ENCODE peak calls at places on chromosomes 4 and X, in six cellular contexts. S, H, O, F, B and A are unnamed samples.
A peak's percentile ranks its signal among the peaks of the same experiment; 100 is the strongest.

GRCh38 chr4:24856586-24856985 is 56.3 kb downstream of the CCDC149 start:
- DNase-seq in F (peak; percentile 9), O (peak; percentile 67), B (no peak), S (no peak), H (no peak), A (peak; percentile 30)

GRCh38 chr4:57329279-57329678 is 219.1 kb upstream of the IGFBP7 start:
- DNase-seq in F (no peak), O (no peak), H (no peak), S (no peak), B (no peak), A (no peak)

GRCh38 chr4:17578482-17578891 is 1.5 kb downstream of the LAP3 start:
- DNase-seq in B (no peak), O (peak; percentile 7), F (no peak), S (peak; percentile 8), H (no peak), A (no peak)

GRCh38 chr4:118939169-118939779 is 50.6 kb downstream of the SYNPO2 start:
- DNase-seq in H (no peak), B (no peak), S (no peak), F (no peak), O (no peak), A (no peak)

GRCh38 chr4:75251547-75251946 is 262.7 kb downstream of the RCHY1 start:
- DNase-seq in O (no peak), H (no peak), F (no peak), S (no peak), B (no peak), A (no peak)

GRCh38 chr4:4308800-4309441 is 18.9 kb downstream of the ZBTB49 start:
- DNase-seq in B (no peak), F (no peak), S (no peak), H (no peak), O (peak; percentile 81), A (no peak)

GRCh38 chrX:154458116-154458953 is at the start of gene PLXNA3:
- DNase-seq in S (no peak), O (no peak), F (no peak), B (no peak), H (no peak), A (peak; percentile 94)

GRCh38 chr4:106079616-106080015 is 184.3 kb downstream of the NPNT start:
- DNase-seq in H (no peak), O (no peak), S (no peak), B (no peak), F (no peak), A (no peak)

GRCh38 chr4:73103799-73104503 is 34.4 kb upstream of the COX18 start:
- DNase-seq in F (no peak), S (no peak), B (no peak), O (peak; percentile 32), H (no peak), A (no peak)

GRCh38 chr4:165326831-165327210 is 648 bp upstream of the MSMO1 start:
- DNase-seq in S (no peak), F (no peak), O (peak; percentile 9), B (peak; percentile 42), H (peak; percentile 56), A (peak; percentile 66)

GRCh38 chr4:165324918-165325304 is 2.6 kb upstream of the MSMO1 start:
- DNase-seq in O (no peak), H (no peak), F (no peak), S (no peak), B (no peak), A (no peak)

GRCh38 chr4:165324203-165324917 is 3.1 kb upstream of the MSMO1 start:
- DNase-seq in B (no peak), S (no peak), O (no peak), F (no peak), H (no peak), A (no peak)

GRCh38 chr4:165327211-165328100 is at the start of gene MSMO1:
- DNase-seq in H (peak; percentile 99), S (peak; percentile 96), O (peak; percentile 99), B (peak; percentile 98), F (peak; percentile 94), A (peak; percentile 93)

DNA sequence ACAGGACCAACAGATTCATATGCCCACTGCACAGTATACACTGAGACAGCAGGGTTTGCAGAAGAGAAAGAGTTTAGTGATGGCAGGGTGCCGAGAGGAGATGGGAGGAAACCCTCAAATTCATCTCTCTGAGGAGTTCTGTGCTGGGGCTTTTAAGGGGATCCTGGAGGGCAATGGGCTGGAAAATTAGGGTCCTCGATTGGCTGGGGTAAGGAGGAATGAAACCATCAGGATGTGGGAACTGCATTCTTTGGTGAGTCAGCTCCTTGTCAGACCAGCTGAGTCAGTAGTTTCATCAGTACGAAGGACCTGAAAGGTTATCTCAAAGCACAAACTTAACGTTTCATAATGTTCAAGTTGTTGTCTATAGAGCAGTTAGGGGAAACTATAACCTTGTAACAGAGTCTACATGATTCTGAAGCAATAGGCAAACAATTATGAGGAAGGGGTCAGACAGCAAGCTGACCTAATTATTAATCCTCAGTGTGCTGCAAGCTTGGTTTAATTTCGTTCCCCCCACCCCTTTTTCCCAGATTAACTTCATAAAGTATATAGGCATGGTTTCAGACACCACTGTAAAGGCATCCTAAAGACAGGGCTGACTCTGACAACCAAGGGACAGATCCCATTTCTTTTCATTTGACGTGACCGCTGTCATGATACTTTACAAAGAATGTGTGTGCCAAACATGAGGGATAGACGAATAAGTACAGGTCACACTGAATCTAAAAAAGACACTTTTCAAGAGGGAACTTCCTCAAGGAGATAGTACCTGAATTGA is 1.5 kb upstream of the MSMO1 start:
- DNase-seq in H (no peak), F (no peak), S (no peak), O (peak; percentile 93), B (no peak), A (no peak)
- H3K4me3 ChIP-seq in H (no peak overlapping the region), F (no peak overlapping the region), S (peak overlapping the region; percentile 83), O (no peak overlapping the region), B (peak overlapping the region; percentile 95), A (no peak overlapping the region)

DNA sequence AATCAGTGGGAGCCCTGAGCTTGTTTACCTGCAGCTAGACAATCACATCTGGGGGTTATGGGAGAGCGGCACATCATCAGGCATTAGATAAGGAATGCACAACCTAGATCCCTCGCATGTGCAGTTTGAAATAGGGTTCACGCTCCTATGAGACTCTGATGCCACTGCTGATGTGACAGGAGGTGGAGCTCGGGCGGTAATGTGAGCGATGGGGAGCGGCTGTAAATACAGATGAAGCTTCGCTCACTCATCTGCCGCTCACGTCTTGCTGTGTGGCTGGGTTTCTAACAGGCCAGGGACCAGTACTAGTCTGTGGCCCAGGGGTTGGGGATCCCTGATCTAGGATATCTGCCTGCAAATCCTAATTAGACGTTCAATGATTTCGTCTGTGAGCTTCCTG is 90.3 kb downstream of the CRMP1 start:
- DNase-seq in F (no peak), O (no peak), S (no peak), B (no peak), H (no peak), A (no peak)
- H3K36me3 ChIP-seq in F (peaks cover 58% of the 10 kb centered on the region), O (peaks cover 63% of the 10 kb centered on the region), S (no peaks in the 10 kb centered on the region), B (no peaks in the 10 kb centered on the region), H (peaks cover 21% of the 10 kb centered on the region), A (no peaks in the 10 kb centered on the region)

GRCh38 chr4:98603683-98604573 is 54.5 kb downstream of the TSPAN5 start:
- DNase-seq in S (no peak), H (no peak), O (peak; percentile 71), F (no peak), B (no peak), A (no peak)
- H3K4me3 ChIP-seq in S (no peak overlapping the region), H (no peak overlapping the region), O (no peak overlapping the region), F (no peak overlapping the region), B (no peak overlapping the region), A (no peak overlapping the region)

GRCh38 chr4:184778325-184778724 is 44.4 kb upstream of the CENPU start:
- DNase-seq in S (no peak), H (no peak), O (no peak), F (no peak), B (no peak), A (no peak)

GRCh38 chr4:184776821-184777220 is 42.9 kb upstream of the CENPU start:
- DNase-seq in H (no peak), F (no peak), O (no peak), B (no peak), S (no peak), A (no peak)

GRCh38 chr4:184769285-184769825 is 35.5 kb upstream of the CENPU start:
- DNase-seq in O (no peak), F (no peak), B (no peak), H (no peak), S (no peak), A (no peak)

GRCh38 chr4:184775854-184776555 is 42.1 kb upstream of the CENPU start:
- DNase-seq in F (no peak), B (no peak), H (no peak), S (no peak), O (no peak), A (no peak)

DNA sequence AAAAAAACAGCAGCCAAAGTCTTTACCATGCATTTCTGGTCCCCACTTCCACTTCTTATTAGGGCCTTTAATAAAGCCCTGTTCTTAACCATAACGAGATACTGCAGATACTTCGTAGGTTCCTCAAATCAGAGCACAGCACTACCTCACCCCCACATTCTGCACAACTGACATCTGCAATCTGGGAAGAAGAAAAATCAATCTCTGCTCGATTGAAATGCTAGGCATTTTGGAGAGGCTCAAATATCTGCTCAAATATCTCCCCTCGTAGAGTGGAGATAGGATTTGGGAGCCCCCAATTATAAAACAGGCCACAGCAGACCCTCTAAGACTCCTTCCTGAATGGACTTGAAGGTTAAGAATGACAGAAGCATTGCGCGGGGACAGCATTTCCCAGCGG is 40.3 kb upstream of the CENPU start:
- DNase-seq in H (no peak), F (no peak), S (no peak), O (no peak), B (no peak), A (no peak)
- H3K36me3 ChIP-seq in H (peaks cover 24% of the 10 kb centered on the region), F (no peaks in the 10 kb centered on the region), S (no peaks in the 10 kb centered on the region), O (peaks cover 5% of the 10 kb centered on the region), B (no peaks in the 10 kb centered on the region), A (no peaks in the 10 kb centered on the region)

GRCh38 chrX:139692506-139692849 is 15.5 kb downstream of the MCF2 start:
- DNase-seq in F (no peak), O (no peak), B (no peak), S (no peak), H (no peak), A (no peak)

GRCh38 chrX:139692908-139693307 is 15.1 kb downstream of the MCF2 start:
- DNase-seq in B (no peak), H (no peak), S (no peak), O (no peak), F (no peak), A (peak; percentile 22)

GRCh38 chrX:139691843-139692505 is 16.0 kb downstream of the MCF2 start:
- DNase-seq in B (no peak), O (no peak), F (no peak), S (no peak), H (no peak), A (peak; percentile 49)

DNA sequence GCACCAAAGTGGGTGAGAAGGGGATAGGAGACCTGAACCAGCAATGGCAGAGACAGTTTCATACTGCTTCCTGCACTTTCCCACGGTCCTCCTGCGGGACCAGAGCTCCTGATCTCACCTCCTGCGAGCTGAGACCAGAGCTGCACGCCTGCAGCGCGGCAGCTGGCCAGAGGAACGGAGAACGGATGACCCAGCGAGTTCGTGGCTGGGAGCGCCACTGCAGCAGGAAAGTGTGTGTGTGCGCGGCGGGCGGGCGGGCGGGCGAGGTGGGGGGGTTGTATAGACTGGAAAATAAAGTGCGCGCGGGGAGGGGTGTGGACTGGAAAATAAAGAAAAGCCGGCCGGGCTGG is 16.5 kb downstream of the MCF2 start:
- DNase-seq in B (no peak), S (no peak), F (no peak), O (no peak), H (no peak), A (no peak)
- H3K4me3 ChIP-seq in B (peak overlapping the region; percentile 24), S (no peak overlapping the region), F (peak overlapping the region; percentile 39), O (no peak overlapping the region), H (no peak overlapping the region), A (peak overlapping the region; percentile 39)